ENCODE peak calls at places on chromosomes 13 and 19, in eight cellular contexts. One of them, this sample, is unnamed.

GRCh38 chr13:77448689-77449088 is 86.8 kb upstream of the SCEL start:
- DNase-seq in breast epithelium: no peak
- DNase-seq in SJSA1: no peak
- DNase-seq in thoracic aorta: no peak
- DNase-seq in neuronal stem cell: no peak
- DNase-seq in ovary: no peak
- DNase-seq in astrocyte: no peak
- DNase-seq in BJ: no peak
- DNase-seq in this sample: no peak

GRCh38 chr13:73107970-73108369 is 49.2 kb downstream of the KLF5 start:
- DNase-seq in SJSA1: no peak
- DNase-seq in breast epithelium: no peak
- DNase-seq in neuronal stem cell: no peak
- DNase-seq in astrocyte: no peak
- DNase-seq in BJ: no peak
- DNase-seq in thoracic aorta: no peak
- DNase-seq in ovary: no peak
- DNase-seq in this sample: no peak

GRCh38 chr13:112056739-112057433 is 10.1 kb upstream of the SOX1 start:
- DNase-seq in neuronal stem cell: no peak
- DNase-seq in SJSA1: no peak
- DNase-seq in BJ: no peak
- DNase-seq in astrocyte: no peak
- DNase-seq in thoracic aorta: no peak
- DNase-seq in ovary: no peak
- DNase-seq in breast epithelium: no peak
- DNase-seq in this sample: no peak

GRCh38 chr19:47421844-47422395 is 2.6 kb upstream of the MEIS3 start:
- DNase-seq in thoracic aorta: no peak
- DNase-seq in SJSA1: no peak
- DNase-seq in ovary: no peak
- DNase-seq in breast epithelium: no peak
- DNase-seq in BJ: no peak
- DNase-seq in astrocyte: peak; percentile 20
- DNase-seq in neuronal stem cell: no peak
- DNase-seq in this sample: no peak

GRCh38 chr13:34547929-34548328 is 394.1 kb upstream of the NBEA start:
- DNase-seq in astrocyte: no peak
- DNase-seq in BJ: no peak
- DNase-seq in neuronal stem cell: no peak
- DNase-seq in breast epithelium: no peak
- DNase-seq in SJSA1: no peak
- DNase-seq in thoracic aorta: no peak
- DNase-seq in ovary: no peak
- DNase-seq in this sample: no peak

GRCh38 chr19:18590273-18591272 is 2.0 kb downstream of the REX1BD start:
- DNase-seq in ovary: peak; percentile 67
- DNase-seq in breast epithelium: no peak
- DNase-seq in astrocyte: peak; percentile 74
- DNase-seq in neuronal stem cell: peak; percentile 93
- DNase-seq in SJSA1: no peak
- DNase-seq in BJ: no peak
- DNase-seq in thoracic aorta: no peak
- DNase-seq in this sample: no peak

GRCh38 chr13:51714663-51715168 is 89.2 kb downstream of the DHRS12 start:
- DNase-seq in ovary: no peak
- DNase-seq in BJ: no peak
- DNase-seq in astrocyte: peak; percentile 67
- DNase-seq in SJSA1: peak; percentile 48
- DNase-seq in neuronal stem cell: no peak
- DNase-seq in thoracic aorta: no peak
- DNase-seq in breast epithelium: no peak
- DNase-seq in this sample: no peak

GRCh38 chr19:49680473-49681351 is 3.6 kb downstream of the PRMT1 start:
- DNase-seq in SJSA1: peak; percentile 67
- DNase-seq in astrocyte: peak; percentile 27
- DNase-seq in ovary: peak; percentile 97
- DNase-seq in breast epithelium: peak; percentile 91
- DNase-seq in neuronal stem cell: peak; percentile 97
- DNase-seq in BJ: no peak
- DNase-seq in thoracic aorta: no peak
- DNase-seq in this sample: no peak

GRCh38 chr13:77492982-77493381 is 42.5 kb upstream of the SCEL start:
- DNase-seq in thoracic aorta: no peak
- DNase-seq in astrocyte: peak; percentile 28
- DNase-seq in BJ: no peak
- DNase-seq in SJSA1: no peak
- DNase-seq in neuronal stem cell: no peak
- DNase-seq in ovary: no peak
- DNase-seq in breast epithelium: no peak
- DNase-seq in this sample: no peak

GRCh38 chr19:31352782-31353651 is 3.8 kb upstream of the TSHZ3 start:
- DNase-seq in BJ: no peak
- DNase-seq in astrocyte: no peak
- DNase-seq in ovary: peak; percentile 52
- DNase-seq in neuronal stem cell: no peak
- DNase-seq in breast epithelium: no peak
- DNase-seq in thoracic aorta: no peak
- DNase-seq in SJSA1: no peak
- DNase-seq in this sample: no peak

GRCh38 chr13:110336681-110337080 is 29.6 kb downstream of the COL4A2 start:
- DNase-seq in SJSA1: no peak
- DNase-seq in ovary: no peak
- DNase-seq in BJ: no peak
- DNase-seq in astrocyte: no peak
- DNase-seq in breast epithelium: no peak
- DNase-seq in neuronal stem cell: no peak
- DNase-seq in thoracic aorta: no peak
- DNase-seq in this sample: no peak

GRCh38 chr19:47005873-47006272 is 13.8 kb upstream of the NPAS1 start:
- DNase-seq in BJ: no peak
- DNase-seq in neuronal stem cell: no peak
- DNase-seq in astrocyte: no peak
- DNase-seq in breast epithelium: no peak
- DNase-seq in thoracic aorta: no peak
- DNase-seq in SJSA1: no peak
- DNase-seq in ovary: no peak
- DNase-seq in this sample: no peak

GRCh38 chr19:30363073-30363472 is 9.1 kb upstream of the ZNF536 start:
- DNase-seq in astrocyte: no peak
- DNase-seq in thoracic aorta: no peak
- DNase-seq in BJ: no peak
- DNase-seq in ovary: no peak
- DNase-seq in SJSA1: no peak
- DNase-seq in breast epithelium: peak; percentile 43
- DNase-seq in neuronal stem cell: no peak
- DNase-seq in this sample: no peak

GRCh38 chr19:16325671-16326400 is 1.2 kb downstream of the KLF2 start:
- DNase-seq in astrocyte: no peak
- DNase-seq in thoracic aorta: no peak
- DNase-seq in BJ: no peak
- DNase-seq in neuronal stem cell: peak; percentile 51
- DNase-seq in ovary: peak; percentile 74
- DNase-seq in breast epithelium: no peak
- DNase-seq in SJSA1: no peak
- DNase-seq in this sample: no peak

GRCh38 chr19:4908781-4909171 is 525 bp upstream of the UHRF1 start:
- DNase-seq in neuronal stem cell: no peak
- DNase-seq in SJSA1: no peak
- DNase-seq in ovary: no peak
- DNase-seq in astrocyte: no peak
- DNase-seq in BJ: no peak
- DNase-seq in breast epithelium: no peak
- DNase-seq in thoracic aorta: no peak
- DNase-seq in this sample: no peak
- H3K4me3 ChIP-seq in neuronal stem cell: no peak overlapping the region
- H3K4me3 ChIP-seq in SJSA1: peak overlapping the region; percentile 92
- H3K4me3 ChIP-seq in ovary: no peak overlapping the region
- H3K4me3 ChIP-seq in astrocyte: no peak overlapping the region
- H3K4me3 ChIP-seq in BJ: no peak overlapping the region
- H3K4me3 ChIP-seq in breast epithelium: no peak overlapping the region
- H3K4me3 ChIP-seq in thoracic aorta: no peak overlapping the region
- H3K4me3 ChIP-seq in this sample: no peak overlapping the region

DNA sequence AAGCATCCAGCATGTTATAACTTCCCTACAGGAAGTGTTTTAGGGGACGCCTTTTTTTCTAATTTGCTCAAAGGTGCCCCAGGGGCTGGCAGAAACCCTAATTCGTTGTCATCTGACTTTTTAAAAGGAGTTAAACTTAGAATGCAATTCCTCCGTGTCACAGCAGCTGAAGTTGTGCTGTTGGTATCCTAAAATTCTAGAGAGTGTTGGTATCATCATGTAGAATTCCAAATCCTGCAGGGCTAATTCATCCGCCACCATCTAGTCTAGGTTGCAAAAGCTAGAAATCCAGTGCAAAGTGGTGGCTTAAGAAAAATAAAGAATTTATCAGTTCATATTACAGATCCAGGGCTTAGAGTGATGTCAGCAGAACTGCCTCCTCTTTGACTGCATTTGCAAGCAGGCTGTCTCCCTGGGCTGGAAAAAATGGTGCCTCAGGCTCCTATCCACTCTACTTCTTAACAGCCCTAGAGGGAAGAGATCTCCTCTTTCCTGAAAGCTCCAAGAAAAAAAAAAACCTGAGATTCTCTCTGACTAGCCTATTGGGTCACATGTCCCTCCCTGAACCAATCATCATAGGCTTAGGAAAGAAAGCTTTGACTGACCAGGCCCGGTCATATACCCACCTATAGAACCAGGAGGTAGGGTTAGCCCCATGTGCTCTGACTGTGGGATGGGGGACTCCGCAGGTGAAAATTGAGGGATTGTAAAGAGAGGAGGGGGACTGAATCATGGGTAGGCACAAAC is 73.0 kb downstream of the MAP4K1 start:
- DNase-seq in thoracic aorta: no peak
- DNase-seq in BJ: no peak
- DNase-seq in neuronal stem cell: no peak
- DNase-seq in ovary: no peak
- DNase-seq in astrocyte: no peak
- DNase-seq in breast epithelium: no peak
- DNase-seq in SJSA1: no peak
- DNase-seq in this sample: no peak
- H3K4me3 ChIP-seq in thoracic aorta: peak overlapping the region; percentile 51
- H3K4me3 ChIP-seq in BJ: no peak overlapping the region
- H3K4me3 ChIP-seq in neuronal stem cell: no peak overlapping the region
- H3K4me3 ChIP-seq in ovary: no peak overlapping the region
- H3K4me3 ChIP-seq in astrocyte: no peak overlapping the region
- H3K4me3 ChIP-seq in breast epithelium: no peak overlapping the region
- H3K4me3 ChIP-seq in SJSA1: no peak overlapping the region
- H3K4me3 ChIP-seq in this sample: no peak overlapping the region

GRCh38 chr19:6588508-6589345 is 2.2 kb downstream of the CD70 start:
- DNase-seq in thoracic aorta: no peak
- DNase-seq in BJ: no peak
- DNase-seq in SJSA1: peak; percentile 59
- DNase-seq in ovary: no peak
- DNase-seq in astrocyte: no peak
- DNase-seq in breast epithelium: no peak
- DNase-seq in neuronal stem cell: no peak
- DNase-seq in this sample: no peak

GRCh38 chr19:6589711-6590457 is 1.1 kb downstream of the CD70 start:
- DNase-seq in neuronal stem cell: no peak
- DNase-seq in BJ: no peak
- DNase-seq in breast epithelium: no peak
- DNase-seq in ovary: no peak
- DNase-seq in thoracic aorta: no peak
- DNase-seq in SJSA1: no peak
- DNase-seq in astrocyte: no peak
- DNase-seq in this sample: no peak

GRCh38 chr19:6586726-6587092 is 4.2 kb downstream of the CD70 start:
- DNase-seq in SJSA1: no peak
- DNase-seq in ovary: no peak
- DNase-seq in neuronal stem cell: no peak
- DNase-seq in astrocyte: no peak
- DNase-seq in thoracic aorta: no peak
- DNase-seq in breast epithelium: no peak
- DNase-seq in BJ: no peak
- DNase-seq in this sample: no peak

GRCh38 chr19:6587093-6587820 is 3.7 kb downstream of the CD70 start:
- DNase-seq in SJSA1: no peak
- DNase-seq in breast epithelium: no peak
- DNase-seq in astrocyte: no peak
- DNase-seq in ovary: no peak
- DNase-seq in neuronal stem cell: no peak
- DNase-seq in thoracic aorta: no peak
- DNase-seq in BJ: no peak
- DNase-seq in this sample: no peak

GRCh38 chr19:6587998-6588507 is 2.9 kb downstream of the CD70 start:
- DNase-seq in astrocyte: no peak
- DNase-seq in SJSA1: no peak
- DNase-seq in thoracic aorta: no peak
- DNase-seq in breast epithelium: no peak
- DNase-seq in ovary: no peak
- DNase-seq in BJ: no peak
- DNase-seq in neuronal stem cell: no peak
- DNase-seq in this sample: no peak
- H3K4me3 ChIP-seq in astrocyte: no peak overlapping the region
- H3K4me3 ChIP-seq in SJSA1: peak overlapping the region; percentile 60
- H3K4me3 ChIP-seq in thoracic aorta: no peak overlapping the region
- H3K4me3 ChIP-seq in breast epithelium: no peak overlapping the region
- H3K4me3 ChIP-seq in ovary: no peak overlapping the region
- H3K4me3 ChIP-seq in BJ: no peak overlapping the region
- H3K4me3 ChIP-seq in neuronal stem cell: no peak overlapping the region
- H3K4me3 ChIP-seq in this sample: no peak overlapping the region

DNA sequence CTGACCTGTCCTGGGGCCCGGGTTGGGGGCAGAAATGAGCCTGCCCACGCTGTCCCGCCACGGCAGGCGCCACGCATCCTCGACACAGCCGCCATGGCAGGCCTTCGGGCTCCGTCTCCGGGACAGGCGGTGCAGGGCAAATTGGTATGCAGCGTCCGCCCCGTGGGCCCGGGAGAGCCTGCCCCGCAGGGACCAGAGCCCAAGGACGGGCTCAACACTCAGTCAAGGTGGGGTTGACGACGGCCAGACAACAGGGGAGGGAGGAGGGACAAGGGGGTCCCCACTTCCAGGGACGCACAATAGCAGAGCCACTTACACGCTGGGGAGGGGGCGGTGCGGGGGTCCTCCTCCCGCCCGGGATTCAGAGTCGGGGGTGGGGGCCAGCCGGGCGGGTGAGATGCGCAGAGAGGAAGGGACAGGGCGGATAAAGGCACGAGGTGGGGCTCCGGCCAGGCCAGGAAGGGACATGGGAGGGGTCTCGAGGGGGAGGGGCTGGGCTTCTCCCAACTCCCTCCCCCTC is 1.2 kb downstream of the CTXN1 start:
- DNase-seq in neuronal stem cell: no peak
- DNase-seq in ovary: no peak
- DNase-seq in thoracic aorta: no peak
- DNase-seq in BJ: no peak
- DNase-seq in astrocyte: no peak
- DNase-seq in SJSA1: no peak
- DNase-seq in breast epithelium: no peak
- DNase-seq in this sample: no peak
- H3K4me3 ChIP-seq in neuronal stem cell: peak overlapping the region; percentile 70
- H3K4me3 ChIP-seq in ovary: peak overlapping the region; percentile 41
- H3K4me3 ChIP-seq in thoracic aorta: peak overlapping the region; percentile 64
- H3K4me3 ChIP-seq in BJ: peak overlapping the region; percentile 41
- H3K4me3 ChIP-seq in astrocyte: peak overlapping the region; percentile 33
- H3K4me3 ChIP-seq in SJSA1: no peak overlapping the region
- H3K4me3 ChIP-seq in breast epithelium: peak overlapping the region; percentile 41
- H3K4me3 ChIP-seq in this sample: no peak overlapping the region

This sample was measured in AG09309.